ENCODE peak calls at places on chromosomes 4 and X, in eight cellular contexts. One of them, this sample, is unnamed. For H3K36me3, the result is how much of the 10 kb centered on the place peaks cover.

GRCh38 chr4:1628892-1629703 is 55.0 kb downstream of the FAM53A start:
- DNase-seq in Caco-2: peak
- DNase-seq in suprapubic skin: peak
- DNase-seq in sigmoid colon: peak
- DNase-seq in GM06990: peak
- DNase-seq in ovary: peak
- DNase-seq in psoas muscle: peak
- DNase-seq in colonic mucosa: peak
- DNase-seq in this sample: peak

GRCh38 chr4:70544279-70544870 is 26.0 kb downstream of the AMTN start:
- DNase-seq in suprapubic skin: no peak
- DNase-seq in ovary: no peak
- DNase-seq in sigmoid colon: no peak
- DNase-seq in colonic mucosa: no peak
- DNase-seq in psoas muscle: no peak
- DNase-seq in Caco-2: peak
- DNase-seq in GM06990: no peak
- DNase-seq in this sample: peak

GRCh38 chrX:148501121-148502066 is 977 bp downstream of the AFF2 start:
- DNase-seq in ovary: peak
- DNase-seq in sigmoid colon: no peak
- DNase-seq in suprapubic skin: no peak
- DNase-seq in GM06990: peak
- DNase-seq in colonic mucosa: no peak
- DNase-seq in psoas muscle: no peak
- DNase-seq in Caco-2: peak
- DNase-seq in this sample: no peak

GRCh38 chrX:44012484-44013096 is 39.4 kb upstream of the NDP start:
- DNase-seq in ovary: no peak
- DNase-seq in psoas muscle: peak
- DNase-seq in colonic mucosa: no peak
- DNase-seq in suprapubic skin: no peak
- DNase-seq in sigmoid colon: peak
- DNase-seq in Caco-2: no peak
- DNase-seq in GM06990: no peak
- DNase-seq in this sample: peak

GRCh38 chr4:98557497-98557896 is 100.9 kb downstream of the TSPAN5 start:
- DNase-seq in suprapubic skin: no peak
- DNase-seq in psoas muscle: no peak
- DNase-seq in GM06990: no peak
- DNase-seq in colonic mucosa: no peak
- DNase-seq in ovary: no peak
- DNase-seq in sigmoid colon: no peak
- DNase-seq in Caco-2: no peak
- DNase-seq in this sample: peak

GRCh38 chr4:185709802-185710486 is 102.0 kb downstream of the SORBS2 start:
- DNase-seq in sigmoid colon: no peak
- DNase-seq in GM06990: no peak
- DNase-seq in ovary: no peak
- DNase-seq in suprapubic skin: no peak
- DNase-seq in colonic mucosa: no peak
- DNase-seq in Caco-2: no peak
- DNase-seq in psoas muscle: no peak
- DNase-seq in this sample: peak

GRCh38 chr4:15147709-15148651 is 145.7 kb downstream of the CPEB2 start:
- DNase-seq in psoas muscle: no peak
- DNase-seq in Caco-2: no peak
- DNase-seq in GM06990: no peak
- DNase-seq in ovary: no peak
- DNase-seq in colonic mucosa: no peak
- DNase-seq in suprapubic skin: no peak
- DNase-seq in sigmoid colon: no peak
- DNase-seq in this sample: no peak

GRCh38 chr4:10158355-10158942 is 41.9 kb upstream of the WDR1 start:
- DNase-seq in suprapubic skin: no peak
- DNase-seq in ovary: no peak
- DNase-seq in colonic mucosa: no peak
- DNase-seq in Caco-2: no peak
- DNase-seq in sigmoid colon: no peak
- DNase-seq in psoas muscle: no peak
- DNase-seq in GM06990: no peak
- DNase-seq in this sample: no peak

GRCh38 chr4:73257995-73258667 is 467 bp downstream of the ANKRD17 start:
- DNase-seq in colonic mucosa: peak
- DNase-seq in ovary: peak
- DNase-seq in sigmoid colon: no peak
- DNase-seq in GM06990: no peak
- DNase-seq in Caco-2: peak
- DNase-seq in psoas muscle: no peak
- DNase-seq in suprapubic skin: no peak
- DNase-seq in this sample: peak

GRCh38 chr4:87116230-87116629 is 104.2 kb downstream of the KLHL8 start:
- DNase-seq in Caco-2: no peak
- DNase-seq in suprapubic skin: no peak
- DNase-seq in sigmoid colon: no peak
- DNase-seq in psoas muscle: no peak
- DNase-seq in colonic mucosa: no peak
- DNase-seq in GM06990: no peak
- DNase-seq in ovary: no peak
- DNase-seq in this sample: no peak
- H3K36me3 ChIP-seq in Caco-2: under half
- H3K36me3 ChIP-seq in suprapubic skin: half or more
- H3K36me3 ChIP-seq in sigmoid colon: under half
- H3K36me3 ChIP-seq in psoas muscle: under half
- H3K36me3 ChIP-seq in colonic mucosa: under half
- H3K36me3 ChIP-seq in GM06990: under half
- H3K36me3 ChIP-seq in ovary: under half
- H3K36me3 ChIP-seq in this sample: under half

GRCh38 chr4:105451346-105451745 is 22.5 kb downstream of the PPA2 start:
- DNase-seq in Caco-2: no peak
- DNase-seq in colonic mucosa: no peak
- DNase-seq in sigmoid colon: no peak
- DNase-seq in suprapubic skin: no peak
- DNase-seq in ovary: no peak
- DNase-seq in GM06990: no peak
- DNase-seq in psoas muscle: no peak
- DNase-seq in this sample: no peak

GRCh38 chr4:105455998-105456397 is 17.9 kb downstream of the PPA2 start:
- DNase-seq in suprapubic skin: no peak
- DNase-seq in Caco-2: no peak
- DNase-seq in psoas muscle: no peak
- DNase-seq in sigmoid colon: no peak
- DNase-seq in ovary: no peak
- DNase-seq in GM06990: no peak
- DNase-seq in colonic mucosa: no peak
- DNase-seq in this sample: no peak

GRCh38 chr4:105455182-105455581 is 18.7 kb downstream of the PPA2 start:
- DNase-seq in colonic mucosa: no peak
- DNase-seq in suprapubic skin: no peak
- DNase-seq in GM06990: no peak
- DNase-seq in ovary: no peak
- DNase-seq in Caco-2: no peak
- DNase-seq in sigmoid colon: no peak
- DNase-seq in psoas muscle: no peak
- DNase-seq in this sample: no peak

GRCh38 chr4:105457997-105458396 is 15.9 kb downstream of the PPA2 start:
- DNase-seq in colonic mucosa: no peak
- DNase-seq in ovary: no peak
- DNase-seq in suprapubic skin: no peak
- DNase-seq in Caco-2: no peak
- DNase-seq in sigmoid colon: no peak
- DNase-seq in GM06990: no peak
- DNase-seq in psoas muscle: no peak
- DNase-seq in this sample: no peak

GRCh38 chr4:105453550-105454201 is 20.2 kb downstream of the PPA2 start:
- DNase-seq in suprapubic skin: no peak
- DNase-seq in Caco-2: no peak
- DNase-seq in sigmoid colon: no peak
- DNase-seq in colonic mucosa: no peak
- DNase-seq in psoas muscle: no peak
- DNase-seq in ovary: no peak
- DNase-seq in GM06990: no peak
- DNase-seq in this sample: no peak
- TF ChIP-seq CTCF in suprapubic skin: no peak
- TF ChIP-seq CTCF in Caco-2: no peak
- TF ChIP-seq CTCF in sigmoid colon: no peak
- TF ChIP-seq CTCF in colonic mucosa: no peak
- TF ChIP-seq CTCF in psoas muscle: no peak
- TF ChIP-seq CTCF in ovary: no peak
- TF ChIP-seq CTCF in GM06990: peak
- TF ChIP-seq CTCF in this sample: no peak

GRCh38 chrX:9678215-9678980 is 87.2 kb downstream of the GPR143 start:
- DNase-seq in sigmoid colon: no peak
- DNase-seq in suprapubic skin: no peak
- DNase-seq in ovary: no peak
- DNase-seq in psoas muscle: no peak
- DNase-seq in colonic mucosa: no peak
- DNase-seq in GM06990: no peak
- DNase-seq in Caco-2: no peak
- DNase-seq in this sample: no peak

GRCh38 chrX:9681011-9681410 is 84.6 kb downstream of the GPR143 start:
- DNase-seq in GM06990: no peak
- DNase-seq in Caco-2: no peak
- DNase-seq in ovary: no peak
- DNase-seq in suprapubic skin: no peak
- DNase-seq in sigmoid colon: no peak
- DNase-seq in psoas muscle: no peak
- DNase-seq in colonic mucosa: no peak
- DNase-seq in this sample: no peak

GRCh38 chrX:9676738-9677097 is 88.9 kb downstream of the GPR143 start:
- DNase-seq in colonic mucosa: no peak
- DNase-seq in Caco-2: no peak
- DNase-seq in ovary: no peak
- DNase-seq in GM06990: no peak
- DNase-seq in suprapubic skin: no peak
- DNase-seq in sigmoid colon: no peak
- DNase-seq in psoas muscle: no peak
- DNase-seq in this sample: no peak

GRCh38 chrX:9676311-9676710 is 89.3 kb downstream of the GPR143 start:
- DNase-seq in suprapubic skin: no peak
- DNase-seq in sigmoid colon: no peak
- DNase-seq in GM06990: no peak
- DNase-seq in colonic mucosa: no peak
- DNase-seq in psoas muscle: peak
- DNase-seq in Caco-2: no peak
- DNase-seq in ovary: no peak
- DNase-seq in this sample: no peak

GRCh38 chrX:9677098-9677739 is 88.4 kb downstream of the GPR143 start:
- DNase-seq in ovary: no peak
- DNase-seq in sigmoid colon: peak
- DNase-seq in suprapubic skin: no peak
- DNase-seq in colonic mucosa: peak
- DNase-seq in GM06990: peak
- DNase-seq in Caco-2: no peak
- DNase-seq in psoas muscle: no peak
- DNase-seq in this sample: no peak
- H3K4me3 ChIP-seq in ovary: no peak
- H3K4me3 ChIP-seq in sigmoid colon: no peak
- H3K4me3 ChIP-seq in suprapubic skin: no peak
- H3K4me3 ChIP-seq in colonic mucosa: no peak
- H3K4me3 ChIP-seq in GM06990: peak
- H3K4me3 ChIP-seq in Caco-2: no peak
- H3K4me3 ChIP-seq in psoas muscle: no peak
- H3K4me3 ChIP-seq in this sample: no peak

GRCh38 chrX:153909980-153910360 is 5.5 kb downstream of the AVPR2 start:
- DNase-seq in psoas muscle: no peak
- DNase-seq in Caco-2: no peak
- DNase-seq in GM06990: no peak
- DNase-seq in ovary: no peak
- DNase-seq in colonic mucosa: no peak
- DNase-seq in sigmoid colon: no peak
- DNase-seq in suprapubic skin: no peak
- DNase-seq in this sample: no peak

GRCh38 chrX:153910446-153910845 is 6.0 kb downstream of the AVPR2 start:
- DNase-seq in sigmoid colon: no peak
- DNase-seq in suprapubic skin: no peak
- DNase-seq in colonic mucosa: no peak
- DNase-seq in GM06990: no peak
- DNase-seq in Caco-2: no peak
- DNase-seq in psoas muscle: no peak
- DNase-seq in ovary: no peak
- DNase-seq in this sample: no peak

GRCh38 chrX:153913701-153914100 is 9.2 kb downstream of the AVPR2 start:
- DNase-seq in GM06990: no peak
- DNase-seq in colonic mucosa: no peak
- DNase-seq in ovary: no peak
- DNase-seq in suprapubic skin: no peak
- DNase-seq in Caco-2: no peak
- DNase-seq in psoas muscle: no peak
- DNase-seq in sigmoid colon: no peak
- DNase-seq in this sample: no peak

GRCh38 chrX:153911798-153912197 is 7.3 kb downstream of the AVPR2 start:
- DNase-seq in GM06990: no peak
- DNase-seq in colonic mucosa: no peak
- DNase-seq in sigmoid colon: no peak
- DNase-seq in Caco-2: no peak
- DNase-seq in ovary: no peak
- DNase-seq in psoas muscle: no peak
- DNase-seq in suprapubic skin: no peak
- DNase-seq in this sample: no peak

GRCh38 chrX:153913211-153913610 is 8.7 kb downstream of the AVPR2 start:
- DNase-seq in ovary: no peak
- DNase-seq in sigmoid colon: no peak
- DNase-seq in suprapubic skin: no peak
- DNase-seq in colonic mucosa: no peak
- DNase-seq in psoas muscle: no peak
- DNase-seq in Caco-2: no peak
- DNase-seq in GM06990: no peak
- DNase-seq in this sample: no peak
- H3K36me3 ChIP-seq in ovary: under half
- H3K36me3 ChIP-seq in sigmoid colon: under half
- H3K36me3 ChIP-seq in suprapubic skin: under half
- H3K36me3 ChIP-seq in colonic mucosa: under half
- H3K36me3 ChIP-seq in psoas muscle: under half
- H3K36me3 ChIP-seq in Caco-2: under half
- H3K36me3 ChIP-seq in GM06990: under half
- H3K36me3 ChIP-seq in this sample: under half

DNA sequence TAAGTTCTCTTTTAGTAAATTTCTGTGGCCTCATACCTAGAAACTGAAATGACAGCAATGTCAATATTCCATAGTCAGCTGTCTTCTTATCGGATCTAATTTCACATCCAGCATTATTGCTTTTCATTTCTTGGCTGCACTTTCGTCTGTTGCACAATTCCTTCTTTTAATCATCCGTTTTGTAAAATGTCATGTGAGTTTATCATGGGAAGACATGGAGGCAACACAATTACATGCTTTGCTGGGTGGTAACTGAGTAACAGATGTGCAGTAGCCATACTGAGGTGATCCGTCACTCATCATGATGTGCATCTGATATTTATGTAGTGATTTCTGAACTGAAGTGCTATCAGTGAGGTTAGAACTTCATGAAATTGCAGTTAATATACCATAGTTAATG is 68.3 kb upstream of the SLC7A11 start:
- DNase-seq in GM06990: no peak
- DNase-seq in sigmoid colon: no peak
- DNase-seq in Caco-2: no peak
- DNase-seq in suprapubic skin: no peak
- DNase-seq in colonic mucosa: no peak
- DNase-seq in psoas muscle: no peak
- DNase-seq in ovary: no peak
- DNase-seq in this sample: no peak
- TF ChIP-seq CTCF in GM06990: no peak
- TF ChIP-seq CTCF in sigmoid colon: no peak
- TF ChIP-seq CTCF in Caco-2: no peak
- TF ChIP-seq CTCF in suprapubic skin: no peak
- TF ChIP-seq CTCF in colonic mucosa: no peak
- TF ChIP-seq CTCF in psoas muscle: no peak
- TF ChIP-seq CTCF in ovary: no peak
- TF ChIP-seq CTCF in this sample: no peak